ENCODE peak calls at places on chromosomes 3 and 15, in seven cellular contexts. W, K, O, V, C, I and F are unnamed samples.

GRCh38 chr15:25712192-25712960 is 150.8 kb downstream of the ATP10A start:
- DNase-seq in W (no peak), K (no peak), O (no peak), V (no peak), C (no peak), I (no peak), F (no peak)

GRCh38 chr3:5194801-5195509 is 7.4 kb downstream of the EDEM1 start:
- DNase-seq in W (peak; percentile 90), K (no peak), O (no peak), V (peak; percentile 77), C (no peak), I (peak; percentile 94), F (peak; percentile 91)

GRCh38 chr3:55165278-55165677 is 237.4 kb upstream of the LRTM1 start:
- DNase-seq in W (no peak), K (no peak), O (no peak), V (no peak), C (no peak), I (peak; percentile 81), F (peak; percentile 92)

GRCh38 chr3:169764453-169765280 is at the start of gene TERC:
- DNase-seq in W (peak; percentile 95), K (peak; percentile 51), O (peak; percentile 94), V (peak; percentile 94), C (peak; percentile 78), I (peak; percentile 82), F (peak; percentile 82)

GRCh38 chr15:100601158-100601557 is 826 bp downstream of the LINS1 start:
- DNase-seq in W (no peak), K (no peak), O (no peak), V (peak; percentile 19), C (no peak), I (peak; percentile 47), F (no peak)

GRCh38 chr3:18998069-18998468 is 150.2 kb upstream of the KCNH8 start:
- DNase-seq in W (no peak), K (no peak), O (no peak), V (no peak), C (no peak), I (no peak), F (no peak)

GRCh38 chr15:38035701-38036100 is 101.3 kb downstream of the TMCO5A start:
- DNase-seq in W (no peak), K (no peak), O (no peak), V (no peak), C (no peak), I (no peak), F (no peak)

GRCh38 chr3:14238936-14239335 is 60.3 kb downstream of the LSM3 start:
- DNase-seq in W (no peak), K (no peak), O (no peak), V (no peak), C (no peak), I (no peak), F (no peak)

GRCh38 chr15:81211376-81211775 is 14.7 kb downstream of the IL16 start:
- DNase-seq in W (no peak), K (no peak), O (no peak), V (no peak), C (no peak), I (no peak), F (no peak)

GRCh38 chr15:39579487-39580116 is 1.3 kb upstream of the THBS1 start:
- DNase-seq in W (peak; percentile 85), K (peak; percentile 65), O (peak; percentile 90), V (peak; percentile 96), C (peak; percentile 90), I (peak; percentile 96), F (peak; percentile 98)

GRCh38 chr15:101439920-101440319 is 49.6 kb downstream of the PCSK6 start:
- DNase-seq in W (no peak), K (no peak), O (no peak), V (no peak), C (no peak), I (no peak), F (peak; percentile 24)

GRCh38 chr3:19898725-19899124 is 35.3 kb downstream of the EFHB start:
- DNase-seq in W (no peak), K (no peak), O (no peak), V (no peak), C (no peak), I (no peak), F (peak; percentile 8)

GRCh38 chr15:48596841-48597240 is 48.7 kb downstream of the FBN1 start:
- DNase-seq in W (no peak), K (no peak), O (no peak), V (no peak), C (no peak), I (no peak), F (no peak)

GRCh38 chr3:9422712-9423424 is 25.5 kb downstream of the SETD5 start:
- DNase-seq in W (peak; percentile 59), K (peak; percentile 49), O (peak; percentile 36), V (peak; percentile 85), C (no peak), I (peak; percentile 96), F (peak; percentile 98)

GRCh38 chr15:62164500-62165028 is 521 bp downstream of the C2CD4B start:
- DNase-seq in W (peak; percentile 14), K (peak; percentile 37), O (peak; percentile 58), V (peak; percentile 53), C (no peak), I (no peak), F (no peak)

GRCh38 chr3:21073561-21073960 is 677.4 kb downstream of the ZNF385D start:
- DNase-seq in W (peak; percentile 90), K (no peak), O (no peak), V (no peak), C (no peak), I (no peak), F (no peak)

GRCh38 chr3:11985866-11986265 is 18.3 kb upstream of the SYN2 start:
- DNase-seq in W (peak; percentile 89), K (no peak), O (no peak), V (peak; percentile 7), C (no peak), I (no peak), F (no peak)

GRCh38 chr15:73991726-73992593 is at the start of gene STOML1:
- DNase-seq in W (peak; percentile 99), K (peak; percentile 95), O (peak; percentile 95), V (peak; percentile 96), C (peak; percentile 71), I (peak; percentile 92), F (peak; percentile 93)

GRCh38 chr3:47571391-47572165 is 7.1 kb downstream of the CSPG5 start:
- DNase-seq in W (no peak), K (peak; percentile 57), O (no peak), V (no peak), C (no peak), I (no peak), F (no peak)

GRCh38 chr3:175392653-175393052 is 533.5 kb downstream of the NAALADL2 start:
- DNase-seq in W (no peak), K (no peak), O (no peak), V (no peak), C (no peak), I (peak; percentile 59), F (peak; percentile 61)

GRCh38 chr3:142649996-142650693 is 54.0 kb downstream of the PLS1 start:
- DNase-seq in W (no peak), K (no peak), O (no peak), V (no peak), C (no peak), I (no peak), F (no peak)

GRCh38 chr15:84752700-84753099 is 4.3 kb downstream of the ZNF592 start:
- DNase-seq in W (no peak), K (no peak), O (no peak), V (no peak), C (no peak), I (no peak), F (peak; percentile 50)

GRCh38 chr3:40793739-40794138 is 269.0 kb downstream of the ZNF621 start:
- DNase-seq in W (no peak), K (no peak), O (no peak), V (no peak), C (no peak), I (no peak), F (no peak)

GRCh38 chr3:180275176-180275575 is 238.4 kb upstream of the PEX5L start:
- DNase-seq in W (no peak), K (no peak), O (no peak), V (no peak), C (no peak), I (no peak), F (no peak)

GRCh38 chr15:96693515-96693914 is 363.0 kb downstream of the NR2F2 start:
- DNase-seq in W (no peak), K (no peak), O (no peak), V (no peak), C (no peak), I (no peak), F (no peak)

GRCh38 chr15:68314563-68314962 is 37.0 kb downstream of the FEM1B start:
- DNase-seq in W (no peak), K (no peak), O (peak; percentile 13), V (no peak), C (no peak), I (peak; percentile 33), F (peak; percentile 56)

GRCh38 chr3:126284258-126284904 is 72.8 kb downstream of the KLF15 start:
- DNase-seq in W (peak; percentile 84), K (no peak), O (no peak), V (no peak), C (no peak), I (no peak), F (peak; percentile 63)

GRCh38 chr15:33074942-33075341 is 119.6 kb downstream of the FMN1 start:
- DNase-seq in W (peak; percentile 54), K (no peak), O (peak; percentile 40), V (peak; percentile 76), C (no peak), I (no peak), F (no peak)

GRCh38 chr3:61277411-61277810 is 26.2 kb upstream of the FHIT start:
- DNase-seq in W (no peak), K (no peak), O (no peak), V (no peak), C (no peak), I (no peak), F (no peak)

GRCh38 chr3:66083961-66084270 is 45.2 kb upstream of the MAGI1 start:
- DNase-seq in W (no peak), K (no peak), O (no peak), V (no peak), C (no peak), I (no peak), F (no peak)
- H3K23ac ChIP-seq in W (no peak overlapping the region), K (no peak overlapping the region), O (no peak overlapping the region), V (no peak overlapping the region), C (no peak overlapping the region), I (no peak overlapping the region), F (no peak overlapping the region)

DNA sequence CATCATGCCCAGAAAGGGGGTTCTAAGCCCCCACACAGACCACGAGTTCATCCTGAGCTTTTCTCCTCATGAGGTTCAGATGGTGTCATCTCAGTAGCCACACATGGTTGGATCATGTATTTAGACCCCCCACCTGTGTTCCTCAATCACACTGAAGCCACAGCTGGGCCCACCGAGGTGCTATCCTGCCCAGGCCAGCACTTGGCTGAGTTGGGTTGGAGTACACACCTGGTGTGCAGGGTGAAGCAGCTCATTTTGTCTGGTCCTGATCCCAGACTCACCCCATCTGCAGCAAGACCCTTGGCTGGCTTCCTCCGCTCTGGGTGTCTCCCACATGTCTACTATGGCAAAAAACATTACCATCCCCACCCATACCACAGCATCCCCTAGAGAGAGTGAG is 41.9 kb downstream of the ACAA1 start:
- DNase-seq in W (no peak), K (no peak), O (no peak), V (no peak), C (no peak), I (no peak), F (no peak)
- H3K23ac ChIP-seq in W (no peak overlapping the region), K (no peak overlapping the region), O (no peak overlapping the region), V (no peak overlapping the region), C (no peak overlapping the region), I (no peak overlapping the region), F (no peak overlapping the region)

GRCh38 chr3:156812521-156813335 is 13.4 kb upstream of the LEKR1 start:
- DNase-seq in W (peak; percentile 22), K (no peak), O (no peak), V (peak; percentile 72), C (no peak), I (peak; percentile 93), F (peak; percentile 63)
- H3K23ac ChIP-seq in W (no peak overlapping the region), K (no peak overlapping the region), O (no peak overlapping the region), V (no peak overlapping the region), C (no peak overlapping the region), I (no peak overlapping the region), F (peak overlapping the region; percentile 14)

GRCh38 chr3:159652452-159652851 is 336.2 kb upstream of the IL12A start:
- DNase-seq in W (no peak), K (no peak), O (no peak), V (no peak), C (no peak), I (no peak), F (no peak)
- H3K23ac ChIP-seq in W (no peak overlapping the region), K (no peak overlapping the region), O (no peak overlapping the region), V (no peak overlapping the region), C (no peak overlapping the region), I (no peak overlapping the region), F (no peak overlapping the region)